ENCODE peak calls at places on chromosomes 5 and 9, in seven cellular contexts. L, B, J, M, W, D and Y are unnamed samples.

GRCh38 chr5:122415481-122416120 is 103.6 kb downstream of the SNCAIP start:
- DNase-seq in L (peak), M (peak), W (peak), D (no peak), J (peak), B (peak), Y (peak)

GRCh38 chr5:132294728-132295504 is 722 bp downstream of the SLC22A4 start:
- DNase-seq in J (no peak), L (no peak), W (no peak), M (peak), D (no peak), B (peak), Y (no peak)

GRCh38 chr9:115335441-115335840 is 217.5 kb upstream of the TNC start:
- DNase-seq in B (no peak), M (no peak), D (no peak), L (no peak), J (no peak), W (no peak), Y (no peak)

GRCh38 chr5:144979516-144980264 is 809.0 kb downstream of the KCTD16 start:
- DNase-seq in J (no peak), B (no peak), D (no peak), W (no peak), M (no peak), L (no peak), Y (no peak)

GRCh38 chr9:138008081-138008841 is 130.7 kb downstream of the CACNA1B start:
- DNase-seq in B (no peak), L (no peak), D (no peak), M (no peak), W (no peak), J (no peak), Y (no peak)

GRCh38 chr5:132961887-132962286 is 1.5 kb downstream of the AFF4 start:
- DNase-seq in W (no peak), D (no peak), L (no peak), J (no peak), B (no peak), M (no peak), Y (no peak)

GRCh38 chr9:124453586-124454191 is 3.4 kb downstream of the ADGRD2 start:
- DNase-seq in L (peak), B (peak), M (peak), J (no peak), D (no peak), W (no peak), Y (no peak)

GRCh38 chr5:10726179-10726912 is 34.7 kb downstream of the DAP start:
- DNase-seq in B (no peak), D (no peak), W (no peak), J (no peak), M (peak), L (no peak), Y (no peak)

GRCh38 chr9:114002271-114002985 is 75.7 kb downstream of the AMBP start:
- DNase-seq in D (no peak), L (peak), J (no peak), W (no peak), M (no peak), B (no peak), Y (no peak)

GRCh38 chr9:130311774-130312140 is 46.2 kb downstream of the HMCN2 start:
- DNase-seq in M (no peak), J (no peak), D (no peak), B (no peak), W (no peak), L (no peak), Y (no peak)

GRCh38 chr5:132271251-132272246 is 14.1 kb downstream of the PDLIM4 start:
- DNase-seq in M (no peak), B (no peak), D (no peak), J (no peak), W (no peak), L (peak), Y (no peak)

GRCh38 chr9:78567693-78568092 is 270.8 kb downstream of the PSAT1 start:
- DNase-seq in J (no peak), W (no peak), B (no peak), D (no peak), L (no peak), M (no peak), Y (no peak)

GRCh38 chr5:23977996-23978395 is 470.6 kb downstream of the PRDM9 start:
- DNase-seq in M (peak), D (no peak), B (no peak), J (peak), W (peak), L (peak), Y (no peak)

GRCh38 chr9:35816708-35817107 is 1.9 kb upstream of the HINT2 start:
- DNase-seq in D (no peak), M (peak), W (peak), B (no peak), J (peak), L (no peak), Y (no peak)

GRCh38 chr5:87825583-87825982 is 412.9 kb upstream of the CCNH start:
- DNase-seq in M (no peak), W (no peak), L (no peak), D (no peak), J (peak), B (no peak), Y (no peak)

GRCh38 chr9:12702160-12702758 is 9.1 kb downstream of the TYRP1 start:
- DNase-seq in M (peak), J (peak), B (peak), D (no peak), W (peak), L (no peak), Y (no peak)

GRCh38 chr9:129988607-129989361 is 54.2 kb downstream of the FNBP1 start:
- DNase-seq in B (no peak), J (no peak), L (no peak), D (peak), W (no peak), M (no peak), Y (no peak)

GRCh38 chr5:131384616-131385214 is 120.9 kb downstream of the CDC42SE2 start:
- DNase-seq in W (no peak), M (no peak), J (no peak), L (no peak), B (no peak), D (no peak), Y (no peak)

GRCh38 chr9:105425817-105426433 is 21.9 kb upstream of the FSD1L start:
- DNase-seq in D (no peak), M (no peak), L (peak), B (no peak), J (peak), W (no peak), Y (peak)

GRCh38 chr9:129834489-129835127 is 467 bp downstream of the C9orf78 start:
- DNase-seq in D (no peak), J (peak), L (no peak), M (no peak), W (peak), B (no peak), Y (no peak)

GRCh38 chr9:122394265-122395242 is 23.7 kb downstream of the PTGS1 start:
- DNase-seq in M (no peak), W (no peak), D (no peak), B (no peak), L (no peak), J (no peak), Y (no peak)

GRCh38 chr9:5767968-5768932 is 64.7 kb downstream of the ERMP1 start:
- DNase-seq in L (no peak), B (no peak), J (no peak), D (peak), M (no peak), W (no peak), Y (no peak)

GRCh38 chr5:177113566-177114424 is 19.8 kb upstream of the NSD1 start:
- DNase-seq in M (peak), J (peak), B (peak), L (peak), D (peak), W (peak), Y (peak)

GRCh38 chr5:93395891-93396465 is 185.0 kb downstream of the NR2F1-AS1 start:
- DNase-seq in J (no peak), L (no peak), W (no peak), B (no peak), M (no peak), D (no peak), Y (no peak)

GRCh38 chr9:128828719-128829452 is 708 bp downstream of the SPOUT1 start:
- DNase-seq in L (no peak), B (no peak), D (no peak), W (no peak), M (peak), J (no peak), Y (no peak)

GRCh38 chr5:140142246-140142645 is 16.5 kb downstream of the IGIP start:
- DNase-seq in J (no peak), B (no peak), M (no peak), L (peak), D (no peak), W (no peak), Y (no peak)
- TF ChIP-seq JUND in J (no peak), B (no peak), M (no peak), L (no peak), D (no peak), W (no peak), Y (no peak)

DNA sequence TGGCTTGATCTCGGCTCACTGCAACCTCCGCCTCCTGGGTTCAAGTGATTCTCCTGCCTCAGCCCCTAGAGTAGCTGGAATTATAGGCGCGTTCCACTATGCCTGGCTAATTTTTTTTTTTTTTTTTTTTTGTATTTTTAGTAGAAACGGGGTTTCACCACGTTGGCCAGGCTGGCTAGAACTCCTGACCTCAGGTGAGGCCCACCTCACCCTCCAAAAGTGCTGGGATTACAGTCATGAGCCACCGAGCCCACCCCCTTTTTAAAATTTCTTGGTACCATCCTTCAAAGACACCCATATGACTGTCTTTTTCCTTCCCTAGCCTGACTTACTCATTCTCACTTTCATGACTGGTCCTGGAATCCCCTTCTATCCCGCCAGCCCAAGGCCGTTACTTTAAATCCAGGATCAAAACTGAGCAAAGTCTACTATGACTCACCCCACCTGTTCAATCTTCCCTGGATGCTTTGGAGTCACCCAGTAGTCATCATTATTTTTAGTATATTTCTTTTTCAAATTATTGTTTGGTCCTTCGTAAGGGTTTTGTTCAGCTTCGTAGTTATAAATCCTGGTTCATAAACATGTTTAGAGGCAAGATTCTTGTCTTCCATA is 1.2 kb upstream of the TBCA start:
- DNase-seq in M (no peak), W (peak), J (no peak), D (no peak), B (peak), L (no peak), Y (no peak)
- TF ChIP-seq JUND in M (no peak), W (no peak), J (no peak), D (no peak), B (peak), L (no peak), Y (no peak)

GRCh38 chr5:5795074-5795779 is 372.8 kb downstream of the ICE1 start:
- DNase-seq in M (no peak), L (peak), J (no peak), B (no peak), W (no peak), D (no peak), Y (no peak)
- TF ChIP-seq JUND in M (no peak), L (no peak), J (no peak), B (no peak), W (no peak), D (no peak), Y (no peak)

GRCh38 chr9:75992480-75993206 is 102.2 kb downstream of the PCSK5 start:
- DNase-seq in J (no peak), D (no peak), L (no peak), M (no peak), B (no peak), W (no peak), Y (no peak)
- TF ChIP-seq JUND in J (no peak), D (no peak), L (no peak), M (no peak), B (no peak), W (no peak), Y (no peak)

DNA sequence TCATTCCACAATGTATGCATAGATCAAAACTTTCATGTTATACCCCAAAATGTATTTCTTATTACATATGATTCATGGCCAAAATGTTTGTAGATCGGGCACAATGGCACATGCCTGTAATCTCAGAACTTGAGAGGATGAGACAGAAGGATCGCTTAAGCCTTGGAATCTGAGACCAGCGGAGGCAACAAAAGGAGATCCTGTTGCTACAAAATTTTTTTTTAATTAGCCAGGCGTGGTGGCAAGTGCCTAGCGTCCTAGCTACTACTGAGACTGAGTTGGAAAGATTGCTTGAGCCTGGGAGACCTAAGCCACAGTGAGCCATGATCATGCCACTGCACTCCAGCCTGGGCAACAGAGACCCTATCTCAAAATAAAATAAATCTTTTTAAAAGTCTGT is 89.9 kb downstream of the MAPKAP1 start:
- DNase-seq in D (no peak), M (no peak), J (no peak), W (no peak), L (no peak), B (no peak), Y (no peak)
- TF ChIP-seq JUND in D (no peak), M (no peak), J (no peak), W (no peak), L (no peak), B (no peak), Y (no peak)

GRCh38 chr5:112563169-112563826 is 144.2 kb upstream of the EPB41L4A start:
- DNase-seq in L (no peak), D (no peak), W (no peak), B (no peak), J (no peak), M (no peak), Y (no peak)
- TF ChIP-seq JUND in L (no peak), D (no peak), W (no peak), B (no peak), J (no peak), M (no peak), Y (no peak)

GRCh38 chr9:75133396-75133795 is 45.1 kb downstream of the OSTF1 start:
- DNase-seq in M (no peak), J (no peak), W (no peak), B (no peak), D (no peak), L (no peak), Y (no peak)
- TF ChIP-seq JUND in M (no peak), J (no peak), W (no peak), B (no peak), D (no peak), L (no peak), Y (no peak)

DNA sequence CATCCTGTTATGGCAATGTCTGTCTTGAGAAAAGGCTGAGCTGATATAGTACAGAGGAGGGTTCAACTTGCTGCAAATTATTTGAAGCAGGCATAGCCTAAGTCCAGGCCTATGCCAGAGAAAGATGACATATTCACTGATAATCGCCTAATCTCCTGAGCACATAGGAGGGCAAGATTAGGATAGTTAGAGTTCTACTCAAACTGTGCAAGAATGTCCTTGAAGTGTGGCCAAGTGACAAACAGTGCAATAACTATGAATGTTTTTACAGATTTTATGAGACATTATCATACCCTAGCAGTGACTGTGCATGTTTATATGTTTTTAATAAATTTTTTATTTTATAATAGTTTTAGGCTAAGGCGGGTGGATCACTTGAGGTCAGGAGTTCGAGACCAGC is 96.2 kb downstream of the TSSK1B start:
- DNase-seq in L (no peak), M (no peak), B (no peak), J (no peak), D (no peak), W (no peak), Y (no peak)
- TF ChIP-seq JUND in L (no peak), M (no peak), B (no peak), J (no peak), D (no peak), W (no peak), Y (no peak)